ENCODE peak calls at places on chromosomes 3 and 15, in four cellular contexts. D, I, R and W are unnamed samples.

GRCh38 chr3:100411091-100411982 is 10.0 kb downstream of the LNP1 start:
- DNase-seq in D (no peak), R (no peak), I (no peak), W (no peak)

GRCh38 chr3:31934866-31935265 is 46.2 kb downstream of the OSBPL10 start:
- DNase-seq in D (no peak), I (no peak), R (no peak), W (no peak)

GRCh38 chr3:121152573-121152972 is 244.6 kb downstream of the STXBP5L start:
- DNase-seq in R (peak; percentile 33), D (no peak), I (no peak), W (no peak)

GRCh38 chr15:29040367-29040745 is 154.6 kb downstream of the APBA2 start:
- DNase-seq in D (no peak), I (no peak), R (no peak), W (no peak)

GRCh38 chr3:153666911-153667310 is 454.3 kb upstream of the ARHGEF26 start:
- DNase-seq in D (no peak), R (no peak), I (no peak), W (no peak)

GRCh38 chr15:45201557-45202246 is 13.9 kb upstream of the SHF start:
- DNase-seq in D (no peak), R (no peak), I (no peak), W (no peak)

GRCh38 chr15:25805006-25805405 is 58.1 kb downstream of the ATP10A start:
- DNase-seq in D (no peak), I (no peak), R (no peak), W (no peak)

GRCh38 chr3:15267502-15267901 is 61.5 kb downstream of the CAPN7 start:
- DNase-seq in I (no peak), D (no peak), R (no peak), W (no peak)

GRCh38 chr3:172312711-172313110 is 135.5 kb downstream of the GHSR start:
- DNase-seq in D (no peak), I (no peak), R (no peak), W (no peak)

GRCh38 chr3:49199244-49199899 is 28.0 kb downstream of the KLHDC8B start:
- DNase-seq in D (peak; percentile 99), I (peak; percentile 70), R (no peak), W (no peak)

GRCh38 chr3:182500294-182500693 is 293.0 kb upstream of the ATP11B start:
- DNase-seq in I (no peak), D (no peak), R (no peak), W (no peak)

GRCh38 chr3:149383703-149384102 is 6.3 kb upstream of the TM4SF1 start:
- DNase-seq in I (no peak), R (no peak), D (no peak), W (no peak)

GRCh38 chr15:57085267-57085666 is 166.8 kb downstream of the TCF12 start:
- DNase-seq in I (no peak), R (no peak), D (no peak), W (no peak)

GRCh38 chr3:169453256-169454059 is 210.1 kb downstream of the MECOM start:
- DNase-seq in D (no peak), I (no peak), R (no peak), W (no peak)

GRCh38 chr15:68335655-68336054 is 58.1 kb downstream of the FEM1B start:
- DNase-seq in R (no peak), D (no peak), I (no peak), W (no peak)

GRCh38 chr15:68332266-68332665 is 54.7 kb downstream of the FEM1B start:
- DNase-seq in R (no peak), I (no peak), D (peak; percentile 46), W (no peak)

GRCh38 chr15:68333775-68334470 is 56.4 kb downstream of the FEM1B start:
- DNase-seq in D (no peak), R (no peak), I (no peak), W (peak; percentile 27)

GRCh38 chr15:68335251-68335650 is 57.7 kb downstream of the FEM1B start:
- DNase-seq in D (no peak), I (peak; percentile 65), R (no peak), W (peak; percentile 68)

GRCh38 chr15:68334661-68335124 is 57.1 kb downstream of the FEM1B start:
- DNase-seq in R (no peak), D (no peak), I (no peak), W (peak; percentile 24)
- TF ChIP-seq POLR2A in R (no peak), D (no peak), I (no peak), W (no peak)

GRCh38 chr3:60617188-60617587 is 634.1 kb downstream of the FHIT start:
- DNase-seq in D (no peak), R (no peak), I (no peak), W (no peak)

GRCh38 chr3:60610441-60611112 is 640.7 kb downstream of the FHIT start:
- DNase-seq in D (no peak), R (no peak), I (no peak), W (peak; percentile 9)

GRCh38 chr3:60609446-60609845 is 641.8 kb downstream of the FHIT start:
- DNase-seq in R (no peak), I (no peak), D (no peak), W (no peak)

GRCh38 chr3:60613769-60614303 is 637.4 kb downstream of the FHIT start:
- DNase-seq in R (no peak), D (no peak), I (no peak), W (no peak)
- TF ChIP-seq POLR2A in R (no peak), D (no peak), I (no peak), W (no peak)

DNA sequence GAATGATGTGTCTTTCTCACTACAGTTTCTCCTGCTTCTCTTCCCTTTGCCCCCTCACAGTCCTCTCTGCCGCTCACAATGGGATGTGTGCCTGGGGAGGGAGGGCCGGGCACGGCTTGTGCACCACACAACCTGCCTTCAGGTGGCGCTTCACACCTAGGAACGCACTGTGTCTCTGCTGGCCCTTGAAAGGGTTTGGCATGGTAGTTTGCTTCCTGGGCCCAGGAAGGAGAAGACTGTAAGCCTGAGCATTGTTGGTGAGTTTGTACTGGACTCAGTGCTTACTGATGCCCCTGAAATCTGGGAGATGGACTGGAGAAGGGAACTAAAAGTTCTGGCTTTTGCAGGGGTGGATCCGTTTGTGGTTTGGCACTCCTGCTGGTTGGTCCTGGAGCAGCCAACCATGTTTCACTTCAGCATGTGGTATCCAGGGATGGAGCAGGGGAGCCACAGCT is 9.2 kb downstream of the ALPK3 start:
- DNase-seq in R (peak; percentile 56), D (no peak), I (no peak), W (no peak)
- TF ChIP-seq POLR2A in R (no peak), D (no peak), I (no peak), W (no peak)

DNA sequence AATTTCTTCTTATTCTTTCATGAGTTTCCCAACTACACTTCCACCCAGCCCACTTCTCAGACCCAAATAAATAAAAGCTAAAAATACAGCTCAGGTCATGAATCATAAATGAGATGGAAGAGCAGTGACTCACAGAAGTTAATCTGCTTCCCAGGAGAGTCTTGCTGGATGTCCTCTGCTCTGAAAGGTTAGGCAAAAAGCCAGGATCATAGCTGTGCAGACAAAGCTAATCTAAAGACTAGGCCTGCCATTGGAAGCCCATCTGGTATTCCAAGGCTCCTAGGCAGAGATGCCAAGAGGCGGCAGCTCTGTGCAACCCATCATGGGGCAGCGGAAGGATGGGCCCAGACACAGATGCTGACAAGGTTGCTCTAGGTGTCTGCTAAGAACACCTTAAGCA is 24.0 kb downstream of the SHC4 start:
- DNase-seq in D (no peak), I (no peak), R (no peak), W (peak; percentile 26)
- TF ChIP-seq POLR2A in D (no peak), I (no peak), R (no peak), W (no peak)